ENCODE peak calls at places on chromosome 4, in eight cellular contexts. G is body of pancreas; K is lung; W is pons; B is activated T-cell treated with anti-CD3 and anti-CD28 coated beads for 24 hours; X is SHP77; L is endodermal cell; M is stimulated activated CD4-positive, alpha-beta T cell treated with anti-CD3 and anti-CD28 coated beads, Interleukin-2, amount 100 ng/mL, for 24 hours. D is an unnamed sample.

GRCh38 chr4:75895744-75896314 is 6.4 kb downstream of the PPEF2 start:
- DNase-seq in G (peak), K (no peak), W (peak), B (no peak), X (peak), L (peak), M (no peak), D (no peak)

GRCh38 chr4:161564230-161564834 is 599.5 kb downstream of the FSTL5 start:
- DNase-seq in G (no peak), K (no peak), W (no peak), B (no peak), X (no peak), L (no peak), M (no peak), D (no peak)

GRCh38 chr4:8652181-8653078 is 59.9 kb downstream of the CPZ start:
- DNase-seq in G (no peak), K (no peak), W (no peak), B (no peak), X (no peak), L (peak), M (peak), D (no peak)

GRCh38 chr4:52670739-52671138 is 11.6 kb upstream of the USP46 start:
- DNase-seq in G (no peak), K (no peak), W (no peak), B (no peak), X (no peak), L (no peak), M (no peak), D (no peak)

GRCh38 chr4:140117946-140118345 is 36.0 kb downstream of the MAML3 start:
- DNase-seq in G (no peak), K (no peak), W (no peak), B (no peak), X (no peak), L (no peak), M (no peak), D (no peak)

GRCh38 chr4:106160560-106160959 is 155.4 kb downstream of the TBCK start:
- DNase-seq in G (no peak), K (no peak), W (peak), B (no peak), X (no peak), L (no peak), M (no peak), D (no peak)

GRCh38 chr4:88457307-88458090 is 580 bp downstream of the HERC5 start:
- DNase-seq in G (peak), K (peak), W (no peak), B (peak), X (no peak), L (peak), M (peak), D (no peak)

GRCh38 chr4:106473515-106473914 is 104.9 kb upstream of the GIMD1 start:
- DNase-seq in G (no peak), K (no peak), W (no peak), B (no peak), X (no peak), L (no peak), M (no peak), D (no peak)

GRCh38 chr4:183858011-183858615 is 47.0 kb upstream of the STOX2 start:
- DNase-seq in G (no peak), K (no peak), W (no peak), B (no peak), X (no peak), L (peak), M (no peak), D (no peak)

GRCh38 chr4:149914521-149915115 is 99.0 kb upstream of the IQCM start:
- DNase-seq in G (peak), K (no peak), W (peak), B (peak), X (peak), L (peak), M (peak), D (no peak)

GRCh38 chr4:188976644-188977115 is 837.4 kb downstream of the TRIML1 start:
- DNase-seq in G (no peak), K (no peak), W (peak), B (no peak), X (peak), L (peak), M (no peak), D (no peak)

GRCh38 chr4:123649644-123650356 is 253.2 kb downstream of the SPRY1 start:
- DNase-seq in G (peak), K (peak), W (no peak), B (no peak), X (peak), L (peak), M (no peak), D (no peak)

GRCh38 chr4:2469192-2469984 is 482 bp downstream of the RNF4 start:
- DNase-seq in G (peak), K (peak), W (no peak), B (peak), X (no peak), L (peak), M (peak), D (peak)

GRCh38 chr4:99404595-99405287 is 30.4 kb downstream of the ADH7 start:
- DNase-seq in G (no peak), K (no peak), W (no peak), B (no peak), X (no peak), L (no peak), M (no peak), D (no peak)

GRCh38 chr4:88573286-88573994 is 18.8 kb upstream of the HERC3 start:
- DNase-seq in G (no peak), K (no peak), W (no peak), B (no peak), X (no peak), L (no peak), M (no peak), D (no peak)

GRCh38 chr4:65416875-65417274 is 253.4 kb downstream of the EPHA5 start:
- DNase-seq in G (peak), K (no peak), W (peak), B (no peak), X (peak), L (peak), M (no peak), D (no peak)

GRCh38 chr4:93384897-93385296 is 443.7 kb upstream of the ATOH1 start:
- DNase-seq in G (no peak), K (no peak), W (no peak), B (no peak), X (no peak), L (no peak), M (no peak), D (no peak)

GRCh38 chr4:66572949-66573348 is 902.7 kb upstream of the EPHA5 start:
- DNase-seq in G (no peak), K (no peak), W (no peak), B (no peak), X (no peak), L (no peak), M (no peak), D (no peak)

GRCh38 chr4:616911-617643 is 8.3 kb upstream of the PDE6B start:
- DNase-seq in G (no peak), K (no peak), W (no peak), B (no peak), X (no peak), L (no peak), M (no peak), D (no peak)

D was measured in activated T-helper 1 cell treated with anti-CD3 and anti-CD28 coated beads, Interleukin-12 subunit alpha, Interleukin-12 subunit beta, Interleukin-2, Interleukin-4 antibody, amounts not matched to agents 30 ng/mL and 10 ng/mL and 1 ng/mL, durations not matched to agents 14 hours and 24 hours and 36 hours.